ENCODE peak calls at places on chromosomes 2 and 18, in six cellular contexts. W, X, J, U, L and Q are unnamed samples.

GRCh38 chr18:79530821-79531220 is 135.1 kb downstream of the NFATC1 start:
- DNase-seq in W (no peak), X (no peak), J (no peak), U (no peak), L (no peak), Q (no peak)

GRCh38 chr2:156486175-156486574 is 50.0 kb downstream of the GPD2 start:
- DNase-seq in W (no peak), X (no peak), J (peak), U (no peak), L (no peak), Q (no peak)

GRCh38 chr2:216880509-216881184 is 20.8 kb upstream of the TNP1 start:
- DNase-seq in W (peak), X (no peak), J (no peak), U (no peak), L (no peak), Q (no peak)

GRCh38 chr2:44362207-44363015 is 664 bp downstream of the CAMKMT start:
- DNase-seq in W (peak), X (peak), J (peak), U (no peak), L (peak), Q (peak)

GRCh38 chr2:202069189-202070050 is 3.6 kb upstream of the KIAA2012 start:
- DNase-seq in W (no peak), X (no peak), J (no peak), U (no peak), L (no peak), Q (no peak)

GRCh38 chr2:144217853-144218633 is 301.9 kb downstream of the ZEB2 start:
- DNase-seq in W (no peak), X (no peak), J (no peak), U (no peak), L (peak), Q (no peak)

GRCh38 chr18:13273800-13274199 is 55.2 kb downstream of the LDLRAD4 start:
- DNase-seq in W (peak), X (no peak), J (no peak), U (no peak), L (no peak), Q (no peak)

GRCh38 chr2:174840436-174840835 is 76.2 kb upstream of the CHRNA1 start:
- DNase-seq in W (no peak), X (no peak), J (no peak), U (no peak), L (no peak), Q (no peak)